ENCODE peak calls at places on chromosomes 5 and 9, in eight cellular contexts. S is glutamatergic neuron; L is CD8-positive, alpha-beta T cell; I is A549; B is osteoblast; Q is H1; G is neural progenitor cell; O is fibroblast of lung. N is an unnamed sample.

GRCh38 chr5:61701877-61702602 is 370.0 kb downstream of the ZSWIM6 start:
- DNase-seq in O (no peak), S (no peak), G (no peak), L (no peak), B (no peak), I (no peak), Q (no peak), N (no peak)

GRCh38 chr9:128160603-128160987 is 530 bp downstream of the BBLN start:
- DNase-seq in S (no peak), I (no peak), B (peak), Q (no peak), O (no peak), G (peak), L (peak), N (no peak)

GRCh38 chr9:119026120-119026519 is 343.1 kb downstream of the BRINP1 start:
- DNase-seq in O (no peak), L (no peak), I (no peak), S (no peak), Q (no peak), G (no peak), B (peak), N (peak)

GRCh38 chr5:43020294-43020711 is 19.8 kb downstream of the ANXA2R start:
- DNase-seq in Q (no peak), G (peak), S (no peak), L (no peak), O (no peak), B (no peak), I (no peak), N (no peak)

GRCh38 chr5:149792540-149792939 is 62.4 kb downstream of the PPARGC1B start:
- DNase-seq in G (no peak), B (no peak), I (no peak), Q (no peak), O (no peak), S (no peak), L (no peak), N (no peak)

GRCh38 chr5:173746050-173746449 is 129.6 kb upstream of the BOD1 start:
- DNase-seq in Q (no peak), B (no peak), I (no peak), G (no peak), L (no peak), S (no peak), O (no peak), N (no peak)

GRCh38 chr9:5389109-5389732 is 48.5 kb downstream of the PLGRKT start:
- DNase-seq in O (peak), Q (no peak), L (no peak), S (no peak), I (no peak), G (no peak), B (peak), N (no peak)

GRCh38 chr5:108654042-108654441 is 93.7 kb upstream of the FER start:
- DNase-seq in O (peak), Q (no peak), S (no peak), L (no peak), B (no peak), I (no peak), G (no peak), N (no peak)

GRCh38 chr5:154849791-154850201 is 607 bp downstream of the FAXDC2 start:
- DNase-seq in I (no peak), G (no peak), O (peak), S (no peak), B (peak), Q (no peak), L (no peak), N (no peak)

GRCh38 chr9:114112325-114112724 is 13.2 kb upstream of the KIF12 start:
- DNase-seq in O (no peak), L (no peak), G (no peak), I (no peak), Q (no peak), S (no peak), B (peak), N (no peak)

GRCh38 chr5:80620206-80620605 is 34.2 kb upstream of the MSH3 start:
- DNase-seq in S (no peak), G (no peak), B (peak), I (no peak), O (no peak), Q (no peak), L (no peak), N (no peak)

GRCh38 chr9:69229367-69229766 is 55.3 kb downstream of the TJP2 start:
- DNase-seq in Q (no peak), S (no peak), B (no peak), G (no peak), I (no peak), O (no peak), L (no peak), N (no peak)

GRCh38 chr9:83432104-83432627 is 106.0 kb downstream of the FRMD3 start:
- DNase-seq in G (peak), O (no peak), S (no peak), I (peak), L (no peak), Q (peak), B (no peak), N (peak)

GRCh38 chr5:111779260-111780254 is 22.6 kb upstream of the NREP start:
- DNase-seq in Q (no peak), I (no peak), S (no peak), L (no peak), B (no peak), O (peak), G (no peak), N (no peak)

GRCh38 chr5:77843570-77844407 is 67.7 kb upstream of the TBCA start:
- DNase-seq in B (peak), G (peak), S (peak), L (no peak), I (no peak), O (no peak), Q (no peak), N (no peak)

GRCh38 chr5:115414406-115415142 is 118.1 kb upstream of the CCDC112 start:
- DNase-seq in L (no peak), I (no peak), Q (no peak), B (peak), O (peak), S (no peak), G (no peak), N (peak)

GRCh38 chr9:121568541-121569265 is 69.1 kb upstream of the GGTA1 start:
- DNase-seq in Q (no peak), S (no peak), O (no peak), B (peak), G (no peak), L (no peak), I (no peak), N (peak)

GRCh38 chr5:139811076-139811607 is 15.5 kb downstream of the PSD2 start:
- DNase-seq in B (peak), S (no peak), I (no peak), G (no peak), O (no peak), Q (no peak), L (no peak), N (no peak)

GRCh38 chr5:5341531-5342292 is 80.8 kb upstream of the ICE1 start:
- DNase-seq in G (no peak), S (no peak), I (no peak), Q (no peak), B (no peak), L (no peak), O (peak), N (no peak)

GRCh38 chr9:136729144-136729543 is 13.6 kb downstream of the LCN10 start:
- DNase-seq in S (no peak), B (peak), L (no peak), O (no peak), I (peak), Q (no peak), G (no peak), N (no peak)

GRCh38 chr9:137445275-137445807 is 4.2 kb upstream of the ENTPD8 start:
- DNase-seq in O (peak), Q (peak), L (peak), S (peak), G (peak), I (peak), B (peak), N (peak)

GRCh38 chr9:3768286-3768685 is 242.5 kb upstream of the RFX3 start:
- DNase-seq in O (no peak), Q (no peak), B (no peak), S (no peak), G (no peak), L (no peak), I (no peak), N (no peak)

GRCh38 chr5:38319486-38319885 is 61.1 kb downstream of the EGFLAM start:
- DNase-seq in G (no peak), O (no peak), L (no peak), S (no peak), Q (no peak), B (no peak), I (no peak), N (no peak)

GRCh38 chr5:38317887-38318286 is 59.5 kb downstream of the EGFLAM start:
- DNase-seq in G (no peak), I (no peak), O (no peak), B (no peak), Q (no peak), S (no peak), L (no peak), N (no peak)

GRCh38 chr5:38321978-38322377 is 63.6 kb downstream of the EGFLAM start:
- DNase-seq in S (no peak), L (no peak), B (no peak), O (no peak), G (no peak), I (no peak), Q (no peak), N (no peak)

GRCh38 chr5:38316544-38317224 is 58.3 kb downstream of the EGFLAM start:
- DNase-seq in L (no peak), S (no peak), G (no peak), B (no peak), O (peak), Q (no peak), I (no peak), N (no peak)
- TF ChIP-seq CTCF in L (no peak), S (no peak), G (no peak), B (no peak), O (no peak), Q (no peak), I (no peak), N (no peak)

DNA sequence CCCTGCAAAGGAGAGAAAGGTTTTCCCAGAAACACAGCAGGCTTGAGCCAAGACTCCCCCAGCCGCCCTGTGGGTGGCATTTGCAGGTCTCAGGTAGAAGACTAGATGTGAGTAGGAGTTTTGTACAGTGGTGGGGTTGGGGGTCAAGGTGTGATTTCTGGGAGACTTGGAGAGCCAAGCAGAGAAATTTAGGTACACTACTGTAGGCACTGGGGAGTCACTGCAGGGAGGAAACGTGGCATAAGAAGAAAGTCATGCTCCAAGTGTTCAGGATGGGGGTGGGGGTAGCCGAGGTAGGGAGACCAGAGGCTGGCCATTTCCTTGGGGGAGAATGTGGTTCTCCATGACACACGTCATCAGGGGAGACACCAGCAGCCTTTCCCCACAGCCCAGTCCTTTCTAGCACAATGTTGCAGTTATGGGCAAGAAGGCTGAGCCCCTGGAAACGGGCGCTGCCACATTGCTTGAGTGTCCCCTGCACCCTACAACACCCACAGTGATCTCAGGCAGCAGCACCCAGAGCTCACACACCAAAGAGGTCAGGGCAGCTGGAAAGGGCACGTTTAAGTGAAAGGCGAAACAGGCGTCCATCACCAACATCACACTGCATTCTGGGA is 210.5 kb downstream of the FSTL4 start:
- DNase-seq in O (no peak), L (no peak), Q (peak), G (no peak), B (no peak), S (no peak), I (no peak), N (no peak)
- TF ChIP-seq CTCF in O (no peak), L (no peak), Q (no peak), G (no peak), B (no peak), S (no peak), I (no peak), N (no peak)

DNA sequence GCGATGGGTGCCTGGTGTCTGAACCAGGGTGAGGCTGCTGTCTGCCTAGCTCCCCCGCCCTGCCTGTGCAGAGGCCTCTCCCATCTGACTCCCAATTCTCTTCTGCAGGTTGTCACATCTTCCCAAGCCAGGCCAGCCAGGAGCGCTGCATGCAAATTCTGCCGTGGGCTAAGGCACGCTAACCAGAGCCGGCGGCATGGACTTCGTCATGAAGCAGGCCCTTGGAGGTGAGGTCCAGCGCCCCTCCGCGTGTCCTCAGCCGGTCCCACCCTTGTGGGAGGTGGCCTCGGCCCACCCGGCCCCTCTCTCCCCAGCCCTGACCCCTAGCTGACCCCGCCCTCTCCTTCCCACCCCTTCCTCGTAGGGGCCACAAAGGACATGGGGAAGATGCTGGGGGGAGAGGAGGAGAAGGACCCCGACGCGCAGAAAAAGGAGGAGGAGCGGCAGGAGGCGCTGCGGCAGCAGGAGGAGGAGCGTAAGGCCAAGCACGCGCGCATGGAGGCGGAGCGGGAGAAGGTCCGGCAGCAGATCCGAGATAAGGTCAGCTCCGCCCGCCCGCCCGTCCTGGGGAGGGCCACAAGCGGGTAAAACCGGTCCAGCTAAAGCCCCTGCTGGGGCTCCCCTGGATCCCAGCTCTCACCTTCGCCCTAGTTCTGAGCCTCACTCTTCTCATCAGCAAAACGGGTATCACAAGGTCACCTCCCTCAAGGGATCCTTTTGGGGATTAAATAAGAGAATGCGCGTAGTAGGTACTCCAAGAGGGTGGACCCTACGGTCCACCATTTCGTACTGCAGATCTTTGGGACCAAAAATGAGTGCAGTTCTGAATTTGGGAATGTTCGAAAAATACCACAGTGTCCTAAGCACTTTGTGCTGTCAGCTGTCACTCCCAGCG is 7.4 kb downstream of the CPLX2 start:
- DNase-seq in Q (peak), S (no peak), I (no peak), G (peak), O (no peak), L (no peak), B (peak), N (no peak)
- TF ChIP-seq CTCF in Q (peak), S (no peak), I (no peak), G (peak), O (no peak), L (no peak), B (no peak), N (no peak)

GRCh38 chr9:92176800-92177185 is 61.6 kb upstream of the SPTLC1 start:
- DNase-seq in Q (no peak), S (no peak), B (peak), L (no peak), I (no peak), G (peak), O (no peak), N (no peak)

GRCh38 chr9:92177591-92177990 is 62.4 kb upstream of the SPTLC1 start:
- DNase-seq in O (no peak), G (no peak), S (no peak), I (no peak), L (no peak), B (no peak), Q (no peak), N (no peak)

GRCh38 chr9:92173318-92173717 is 58.1 kb upstream of the SPTLC1 start:
- DNase-seq in B (no peak), L (no peak), I (no peak), Q (no peak), G (no peak), S (no peak), O (no peak), N (no peak)

GRCh38 chr9:92175441-92175840 is 60.2 kb upstream of the SPTLC1 start:
- DNase-seq in Q (no peak), I (no peak), S (no peak), O (no peak), G (no peak), L (no peak), B (peak), N (no peak)

GRCh38 chr9:92176068-92176799 is 61.0 kb upstream of the SPTLC1 start:
- DNase-seq in S (no peak), Q (no peak), L (no peak), O (no peak), I (peak), B (peak), G (peak), N (no peak)
- TF ChIP-seq CTCF in S (no peak), Q (peak), L (no peak), O (peak), I (no peak), B (peak), G (peak), N (no peak)

GRCh38 chr5:14401639-14402038 is 180.0 kb upstream of the OTULINL start:
- DNase-seq in B (no peak), O (no peak), Q (no peak), G (no peak), L (no peak), S (no peak), I (no peak), N (no peak)

GRCh38 chr5:14400085-14400484 is 181.5 kb upstream of the OTULINL start:
- DNase-seq in I (no peak), G (no peak), Q (no peak), B (no peak), S (no peak), O (no peak), L (no peak), N (no peak)

GRCh38 chr5:14397717-14398116 is 183.9 kb upstream of the OTULINL start:
- DNase-seq in S (no peak), G (no peak), O (peak), B (no peak), I (no peak), L (no peak), Q (no peak), N (no peak)

GRCh38 chr5:14400611-14401010 is 181.0 kb upstream of the OTULINL start:
- DNase-seq in I (no peak), L (no peak), G (no peak), O (no peak), S (no peak), Q (no peak), B (no peak), N (no peak)

GRCh38 chr5:14399054-14399657 is 182.4 kb upstream of the OTULINL start:
- DNase-seq in B (no peak), Q (no peak), G (peak), O (peak), L (no peak), S (no peak), I (peak), N (no peak)
- TF ChIP-seq CTCF in B (peak), Q (peak), G (peak), O (peak), L (peak), S (peak), I (peak), N (peak)

DNA sequence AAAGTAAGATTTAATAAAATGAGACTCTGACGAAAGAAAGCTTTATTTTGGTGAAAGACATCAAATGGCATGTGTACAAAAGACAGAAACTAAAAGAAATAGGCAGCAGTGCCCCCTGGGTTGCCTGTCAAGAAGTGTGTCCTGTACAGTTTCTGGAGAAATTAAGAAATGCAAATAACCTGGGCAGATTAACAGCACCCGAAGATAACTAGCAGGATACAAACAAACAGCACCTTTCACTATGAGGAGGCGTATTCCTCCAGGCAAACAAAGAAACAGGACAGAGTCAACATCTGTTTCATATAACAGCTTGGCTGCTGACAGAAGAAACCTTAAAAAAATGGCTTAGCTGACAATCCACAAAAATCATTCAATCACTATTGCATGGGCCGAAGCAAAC is 162.3 kb downstream of the ARL15 start:
- DNase-seq in I (no peak), B (no peak), Q (no peak), G (no peak), S (no peak), O (peak), L (no peak), N (no peak)
- TF ChIP-seq CTCF in I (peak), B (peak), Q (no peak), G (peak), S (no peak), O (peak), L (no peak), N (no peak)